ENCODE peak calls at places on chromosomes 1 and 21, in four cellular contexts. V, X, A and E are unnamed samples. For H3K4me1, the result is how much of the 10 kb centered on the place peaks cover.

GRCh38 chr1:58155418-58156123 is 391.0 kb downstream of the OMA1 start:
- DNase-seq in V (no peak), X (peak), A (peak), E (no peak)

GRCh38 chr1:76106251-76106650 is 31.7 kb downstream of the ST6GALNAC3 start:
- DNase-seq in V (no peak), X (no peak), A (no peak), E (no peak)

GRCh38 chr1:60108223-60108622 is 34.7 kb upstream of the C1orf87 start:
- DNase-seq in V (no peak), X (no peak), A (no peak), E (no peak)

GRCh38 chr1:166914111-166914510 is 38.0 kb upstream of the TADA1 start:
- DNase-seq in V (no peak), X (no peak), A (no peak), E (no peak)

GRCh38 chr21:44713130-44713529 is 1.8 kb upstream of the TSPEAR start:
- DNase-seq in V (no peak), X (no peak), A (no peak), E (no peak)

GRCh38 chr1:20601123-20601825 is 12.4 kb downstream of the CDA start:
- DNase-seq in V (no peak), X (peak), A (no peak), E (no peak)

GRCh38 chr1:13699936-13700520 is at the start of gene PRDM2:
- DNase-seq in V (peak), X (peak), A (peak), E (no peak)

GRCh38 chr1:228415853-228416216 is 826 bp downstream of the TRIM17 start:
- DNase-seq in V (no peak), X (no peak), A (no peak), E (no peak)

GRCh38 chr1:156095906-156096508 is 13.7 kb upstream of the MEX3A start:
- DNase-seq in V (no peak), X (no peak), A (no peak), E (no peak)

GRCh38 chr21:25913488-25913887 is 178.7 kb downstream of the GABPA start:
- DNase-seq in V (no peak), X (no peak), A (no peak), E (no peak)

GRCh38 chr1:245986404-245987221 is 520.5 kb downstream of the SMYD3 start:
- DNase-seq in V (peak), X (peak), A (no peak), E (no peak)

GRCh38 chr21:44874240-44874496 is 678 bp upstream of the PTTG1IP start:
- DNase-seq in V (no peak), X (no peak), A (no peak), E (no peak)

GRCh38 chr1:40898434-40898900 is 36.3 kb upstream of the CITED4 start:
- DNase-seq in V (no peak), X (no peak), A (peak), E (no peak)

GRCh38 chr1:26887125-26887524 is 3.0 kb downstream of the GPN2 start:
- DNase-seq in V (no peak), X (no peak), A (peak), E (no peak)

GRCh38 chr1:9927259-9927658 is 15.9 kb downstream of the LZIC start:
- DNase-seq in V (no peak), X (no peak), A (no peak), E (no peak)

GRCh38 chr21:42218836-42219605 is at the start of gene ABCG1:
- DNase-seq in V (no peak), X (no peak), A (peak), E (no peak)

GRCh38 chr1:227910506-227910905 is 37.2 kb downstream of the WNT9A start:
- DNase-seq in V (no peak), X (no peak), A (no peak), E (no peak)

GRCh38 chr1:61853545-61853944 is 111.3 kb downstream of the PATJ start:
- DNase-seq in V (no peak), X (peak), A (no peak), E (no peak)

GRCh38 chr1:66452162-66452561 is 81.8 kb upstream of the SGIP1 start:
- DNase-seq in V (no peak), X (no peak), A (no peak), E (no peak)

GRCh38 chr1:243745361-243745760 is 104.7 kb downstream of the AKT3 start:
- DNase-seq in V (no peak), X (no peak), A (no peak), E (no peak)

GRCh38 chr1:19073311-19074186 is 117.1 kb upstream of the IFFO2 start:
- DNase-seq in V (no peak), X (no peak), A (no peak), E (no peak)

GRCh38 chr1:7684861-7685635 is 86.0 kb upstream of the VAMP3 start:
- DNase-seq in V (no peak), X (no peak), A (no peak), E (no peak)

GRCh38 chr1:246971969-246972368 is 35.9 kb downstream of the ZNF695 start:
- DNase-seq in V (no peak), X (no peak), A (no peak), E (no peak)

GRCh38 chr1:1197551-1198422 is 8.6 kb downstream of the TNFRSF18 start:
- DNase-seq in V (no peak), X (no peak), A (no peak), E (no peak)

GRCh38 chr1:230087034-230087721 is 20.1 kb downstream of the GALNT2 start:
- DNase-seq in V (no peak), X (no peak), A (no peak), E (no peak)

GRCh38 chr1:64133036-64133435 is 70.4 kb upstream of the UBE2U start:
- DNase-seq in V (no peak), X (no peak), A (no peak), E (no peak)

GRCh38 chr1:21906173-21907078 is 30.7 kb downstream of the HSPG2 start:
- DNase-seq in V (peak), X (peak), A (no peak), E (no peak)

GRCh38 chr1:208203848-208204609 is 40.2 kb downstream of the PLXNA2 start:
- DNase-seq in V (no peak), X (no peak), A (no peak), E (no peak)

GRCh38 chr1:3174487-3175247 is 105.7 kb downstream of the PRDM16 start:
- DNase-seq in V (peak), X (no peak), A (peak), E (no peak)

GRCh38 chr1:9084883-9085282 is 15.4 kb upstream of the SLC2A5 start:
- DNase-seq in V (no peak), X (no peak), A (peak), E (no peak)

GRCh38 chr1:184567648-184568047 is 180.8 kb downstream of the C1orf21 start:
- DNase-seq in V (no peak), X (no peak), A (no peak), E (no peak)

GRCh38 chr21:36059823-36060158 is 535 bp downstream of the SETD4 start:
- DNase-seq in V (no peak), X (peak), A (peak), E (peak)
- TF ChIP-seq POLR2A in V (no peak), X (no peak), A (no peak), E (no peak)

GRCh38 chr21:33238146-33238545 is 8.4 kb downstream of the IFNAR2 start:
- DNase-seq in V (no peak), X (no peak), A (no peak), E (no peak)
- H3K4me1 ChIP-seq in V (under half), X (under half), A (under half), E (under half)

DNA sequence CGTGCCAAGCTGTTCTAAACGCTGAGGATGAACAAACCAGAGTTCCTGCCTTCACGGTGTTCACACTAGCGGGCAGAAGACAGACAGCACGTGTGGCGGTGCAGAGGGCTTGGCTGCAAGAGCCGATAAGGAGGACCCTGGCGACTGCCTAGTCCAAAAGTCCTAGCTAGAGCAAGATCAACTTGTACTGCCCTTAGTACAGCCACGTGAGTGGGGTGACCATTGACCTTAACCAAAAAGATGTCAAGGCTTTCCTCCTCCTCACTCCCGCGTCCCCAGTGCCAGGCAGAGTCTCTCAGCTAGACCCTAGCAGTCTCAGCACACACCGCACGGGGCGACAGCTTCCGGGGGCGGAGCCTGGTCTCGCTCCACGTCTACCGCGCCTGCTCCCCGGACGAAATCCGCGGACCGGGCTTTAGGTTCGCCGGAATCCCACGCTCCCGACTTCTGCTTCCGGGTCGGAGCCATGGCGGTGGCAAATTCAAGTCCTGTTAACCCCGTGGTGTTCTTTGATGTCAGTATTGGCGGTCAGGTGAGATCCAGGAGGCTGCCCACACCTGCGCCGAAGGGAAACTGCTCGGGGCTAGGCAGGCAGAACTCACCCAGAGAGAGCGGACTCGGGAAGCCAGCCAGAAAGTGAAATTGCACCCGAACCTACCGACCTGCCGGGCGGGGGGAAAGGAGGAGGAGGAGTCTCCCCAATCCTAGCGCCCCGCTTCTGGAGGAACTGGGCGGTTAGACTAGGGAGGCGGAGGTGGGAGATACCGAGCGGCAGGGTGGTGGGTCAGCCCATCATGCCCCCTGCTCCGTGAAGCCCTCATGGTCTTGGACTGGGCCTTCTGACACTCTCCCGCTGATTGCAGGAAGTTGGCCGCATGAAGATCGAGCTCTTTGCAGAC is at the start of gene PPIH:
- DNase-seq in V (peak), X (peak), A (peak), E (peak)
- TF ChIP-seq POLR2A in V (peak), X (peak), A (peak), E (peak)

GRCh38 chr1:202249846-202250245 is 56.2 kb downstream of the LGR6 start:
- DNase-seq in V (no peak), X (no peak), A (peak), E (no peak)
- H3K4me1 ChIP-seq in V (under half), X (under half), A (under half), E (under half)

GRCh38 chr1:37599940-37600339 is 4.2 kb upstream of the GNL2 start:
- DNase-seq in V (no peak), X (no peak), A (no peak), E (no peak)

GRCh38 chr1:37596182-37596667 is 488 bp upstream of the GNL2 start:
- DNase-seq in V (no peak), X (no peak), A (no peak), E (no peak)

GRCh38 chr1:37601441-37601840 is 5.7 kb upstream of the GNL2 start:
- DNase-seq in V (no peak), X (no peak), A (no peak), E (no peak)

GRCh38 chr1:37593726-37594125 is 2.0 kb downstream of the GNL2 start:
- DNase-seq in V (no peak), X (no peak), A (no peak), E (no peak)

GRCh38 chr1:37595440-37596181 is at the start of gene GNL2:
- DNase-seq in V (peak), X (peak), A (peak), E (peak)
- TF ChIP-seq POLR2A in V (peak), X (peak), A (peak), E (peak)